ENCODE peak calls at places on chromosomes 6 and 20, in four cellular contexts. One of them, this sample, is unnamed.

GRCh38 chr20:3843490-3843889 is 3.1 kb upstream of the MAVS start:
- DNase-seq in fibroblast of lung: peak; percentile 91
- DNase-seq in Peyer's patch: no peak
- DNase-seq in left lung: no peak
- DNase-seq in this sample: no peak

GRCh38 chr20:44279228-44279627 is 31.8 kb downstream of the FITM2 start:
- DNase-seq in fibroblast of lung: peak; percentile 47
- DNase-seq in left lung: no peak
- DNase-seq in Peyer's patch: no peak
- DNase-seq in this sample: no peak

GRCh38 chr6:157492741-157493140 is 111.8 kb downstream of the ZDHHC14 start:
- DNase-seq in fibroblast of lung: no peak
- DNase-seq in Peyer's patch: no peak
- DNase-seq in left lung: no peak
- DNase-seq in this sample: no peak

GRCh38 chr6:9783567-9783966 is 631.3 kb downstream of the TFAP2A start:
- DNase-seq in left lung: no peak
- DNase-seq in Peyer's patch: no peak
- DNase-seq in fibroblast of lung: no peak
- DNase-seq in this sample: no peak

GRCh38 chr6:20746024-20746423 is 211.8 kb downstream of the CDKAL1 start:
- DNase-seq in fibroblast of lung: no peak
- DNase-seq in left lung: no peak
- DNase-seq in Peyer's patch: no peak
- DNase-seq in this sample: no peak

GRCh38 chr20:63539092-63539430 is 1.9 kb upstream of the PTK6 start:
- DNase-seq in Peyer's patch: no peak
- DNase-seq in fibroblast of lung: no peak
- DNase-seq in left lung: no peak
- DNase-seq in this sample: no peak

GRCh38 chr6:23410439-23410838 is 715.6 kb upstream of the NRSN1 start:
- DNase-seq in left lung: no peak
- DNase-seq in Peyer's patch: no peak
- DNase-seq in fibroblast of lung: no peak
- DNase-seq in this sample: no peak

GRCh38 chr20:59598625-59599310 is 5.6 kb upstream of the PHACTR3 start:
- DNase-seq in fibroblast of lung: no peak
- DNase-seq in left lung: no peak
- DNase-seq in Peyer's patch: no peak
- DNase-seq in this sample: no peak

GRCh38 chr6:150599199-150600002 is at the start of gene PLEKHG1:
- DNase-seq in fibroblast of lung: peak; percentile 38
- DNase-seq in Peyer's patch: peak; percentile 92
- DNase-seq in left lung: peak; percentile 70
- DNase-seq in this sample: peak; percentile 40

GRCh38 chr6:41673704-41674000 is 35.4 kb downstream of the MDFI start:
- DNase-seq in left lung: peak; percentile 28
- DNase-seq in fibroblast of lung: no peak
- DNase-seq in Peyer's patch: peak; percentile 41
- DNase-seq in this sample: no peak

GRCh38 chr6:150924808-150925654 is 59.5 kb downstream of the MTHFD1L start:
- DNase-seq in left lung: no peak
- DNase-seq in Peyer's patch: no peak
- DNase-seq in fibroblast of lung: no peak
- DNase-seq in this sample: no peak

GRCh38 chr6:151254451-151255081 is 14.8 kb downstream of the AKAP12 start:
- DNase-seq in fibroblast of lung: peak; percentile 35
- DNase-seq in left lung: no peak
- DNase-seq in Peyer's patch: no peak
- DNase-seq in this sample: no peak

GRCh38 chr20:58714923-58715708 is 22.5 kb downstream of the NPEPL1 start:
- DNase-seq in left lung: peak; percentile 21
- DNase-seq in Peyer's patch: no peak
- DNase-seq in fibroblast of lung: no peak
- DNase-seq in this sample: no peak

GRCh38 chr20:5776074-5776473 is 25.9 kb downstream of the SHLD1 start:
- DNase-seq in left lung: no peak
- DNase-seq in Peyer's patch: no peak
- DNase-seq in fibroblast of lung: no peak
- DNase-seq in this sample: no peak

GRCh38 chr6:118712955-118713354 is 61.6 kb upstream of the CEP85L start:
- DNase-seq in Peyer's patch: no peak
- DNase-seq in left lung: no peak
- DNase-seq in fibroblast of lung: peak; percentile 12
- DNase-seq in this sample: no peak

GRCh38 chr6:166959906-166960608 is 3.7 kb upstream of the RNASET2 start:
- DNase-seq in Peyer's patch: no peak
- DNase-seq in fibroblast of lung: no peak
- DNase-seq in left lung: no peak
- DNase-seq in this sample: no peak

GRCh38 chr6:48994811-48995210 is 468.2 kb downstream of the MMUT start:
- DNase-seq in left lung: no peak
- DNase-seq in fibroblast of lung: no peak
- DNase-seq in Peyer's patch: no peak
- DNase-seq in this sample: no peak

GRCh38 chr20:58708246-58708931 is 15.8 kb downstream of the NPEPL1 start:
- DNase-seq in left lung: peak; percentile 22
- DNase-seq in Peyer's patch: peak; percentile 45
- DNase-seq in fibroblast of lung: no peak
- DNase-seq in this sample: no peak

GRCh38 chr6:96675617-96676016 is 112.7 kb downstream of the FHL5 start:
- DNase-seq in left lung: no peak
- DNase-seq in Peyer's patch: no peak
- DNase-seq in fibroblast of lung: no peak
- DNase-seq in this sample: no peak

GRCh38 chr6:131023834-131024504 is 39.1 kb downstream of the EPB41L2 start:
- DNase-seq in Peyer's patch: no peak
- DNase-seq in fibroblast of lung: peak; percentile 85
- DNase-seq in left lung: no peak
- DNase-seq in this sample: no peak

GRCh38 chr6:17431581-17431980 is 38.2 kb downstream of the CAP2 start:
- DNase-seq in Peyer's patch: no peak
- DNase-seq in left lung: no peak
- DNase-seq in fibroblast of lung: peak; percentile 44
- DNase-seq in this sample: no peak

GRCh38 chr6:142313284-142313683 is 11.5 kb downstream of the ADGRG6 start:
- DNase-seq in Peyer's patch: no peak
- DNase-seq in left lung: no peak
- DNase-seq in fibroblast of lung: peak; percentile 78
- DNase-seq in this sample: no peak

GRCh38 chr20:9884666-9885065 is 45.8 kb upstream of the PAK5 start:
- DNase-seq in left lung: no peak
- DNase-seq in fibroblast of lung: no peak
- DNase-seq in Peyer's patch: no peak
- DNase-seq in this sample: no peak

GRCh38 chr6:156175971-156176421 is 601.2 kb upstream of the ARID1B start:
- DNase-seq in fibroblast of lung: no peak
- DNase-seq in left lung: no peak
- DNase-seq in Peyer's patch: peak; percentile 47
- DNase-seq in this sample: no peak

GRCh38 chr6:135104199-135104598 is 49.6 kb upstream of the HBS1L start:
- DNase-seq in Peyer's patch: no peak
- DNase-seq in left lung: no peak
- DNase-seq in fibroblast of lung: no peak
- DNase-seq in this sample: no peak
- H3K27ac ChIP-seq in Peyer's patch: no peak overlapping the region
- H3K27ac ChIP-seq in left lung: no peak overlapping the region
- H3K27ac ChIP-seq in fibroblast of lung: no peak overlapping the region
- H3K27ac ChIP-seq in this sample: peak overlapping the region; percentile 69

DNA sequence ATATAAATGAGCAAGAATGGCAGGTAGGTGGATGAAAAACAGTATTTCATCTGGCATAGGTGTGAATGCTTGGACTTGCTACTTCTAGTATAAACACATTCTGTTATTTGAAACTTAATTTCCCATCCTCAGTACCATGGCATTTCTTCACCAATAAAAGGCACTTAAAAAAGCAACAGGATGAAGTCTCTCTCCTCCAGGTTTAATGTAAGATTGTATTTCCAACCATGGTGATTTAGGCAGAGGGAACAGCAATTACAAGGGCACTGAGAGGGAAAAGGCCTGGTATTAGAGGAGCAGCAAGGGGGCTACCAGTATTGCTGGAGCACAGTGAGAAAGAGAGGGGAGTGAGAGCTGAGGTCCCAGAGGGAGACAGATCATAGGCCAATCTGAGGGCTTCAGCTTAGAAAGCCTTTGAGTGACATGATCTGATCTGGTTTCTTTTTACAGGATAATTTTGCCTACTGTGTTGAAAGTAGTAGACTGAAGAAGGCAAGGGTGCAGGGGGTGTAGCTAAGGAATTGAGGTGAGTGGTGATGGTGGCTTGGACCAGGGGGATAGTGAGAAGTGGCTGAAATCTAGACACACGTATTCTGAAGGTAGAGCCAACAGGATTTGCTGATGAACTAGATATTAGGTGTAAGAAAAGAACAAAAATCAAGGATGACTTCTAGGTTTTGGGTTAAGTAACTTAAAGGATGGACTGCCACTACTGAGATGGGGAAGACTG is 67.8 kb upstream of the SMIM29 start:
- DNase-seq in fibroblast of lung: no peak
- DNase-seq in Peyer's patch: no peak
- DNase-seq in left lung: no peak
- DNase-seq in this sample: no peak
- H3K27ac ChIP-seq in fibroblast of lung: no peak overlapping the region
- H3K27ac ChIP-seq in Peyer's patch: peak overlapping the region; percentile 55
- H3K27ac ChIP-seq in left lung: peak overlapping the region; percentile 73
- H3K27ac ChIP-seq in this sample: no peak overlapping the region

DNA sequence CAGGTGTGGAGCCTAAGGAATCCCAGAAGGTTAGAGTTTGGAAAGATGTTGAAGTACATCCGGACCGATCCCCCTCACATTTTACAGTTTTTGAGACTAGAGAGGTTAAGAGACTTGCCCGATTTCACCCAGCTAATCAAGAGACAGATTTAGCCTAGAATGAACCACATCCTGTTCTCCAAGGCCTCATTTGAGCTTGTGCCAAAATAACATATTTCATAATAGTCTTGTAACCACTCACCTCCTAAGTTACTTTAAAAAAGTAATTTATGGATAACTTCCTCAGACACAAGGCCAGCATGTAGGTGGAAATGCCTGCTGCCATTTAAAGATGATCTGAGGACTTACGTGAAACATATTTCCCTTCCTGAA is 39.8 kb upstream of the ARHGAP18 start:
- DNase-seq in fibroblast of lung: peak; percentile 89
- DNase-seq in Peyer's patch: no peak
- DNase-seq in left lung: no peak
- DNase-seq in this sample: no peak
- H3K27ac ChIP-seq in fibroblast of lung: peak overlapping the region; percentile 64
- H3K27ac ChIP-seq in Peyer's patch: peak overlapping the region; percentile 74
- H3K27ac ChIP-seq in left lung: peak overlapping the region; percentile 64
- H3K27ac ChIP-seq in this sample: peak overlapping the region; percentile 69

GRCh38 chr6:1280666-1281300 is 31.1 kb upstream of the FOXQ1 start:
- DNase-seq in left lung: no peak
- DNase-seq in Peyer's patch: no peak
- DNase-seq in fibroblast of lung: no peak
- DNase-seq in this sample: no peak

GRCh38 chr6:1278057-1278720 is 33.7 kb upstream of the FOXQ1 start:
- DNase-seq in fibroblast of lung: no peak
- DNase-seq in Peyer's patch: no peak
- DNase-seq in left lung: no peak
- DNase-seq in this sample: no peak

GRCh38 chr6:1281746-1282145 is 30.2 kb upstream of the FOXQ1 start:
- DNase-seq in Peyer's patch: no peak
- DNase-seq in left lung: no peak
- DNase-seq in fibroblast of lung: no peak
- DNase-seq in this sample: no peak

GRCh38 chr6:1283486-1283885 is 28.4 kb upstream of the FOXQ1 start:
- DNase-seq in left lung: no peak
- DNase-seq in Peyer's patch: no peak
- DNase-seq in fibroblast of lung: no peak
- DNase-seq in this sample: no peak

DNA sequence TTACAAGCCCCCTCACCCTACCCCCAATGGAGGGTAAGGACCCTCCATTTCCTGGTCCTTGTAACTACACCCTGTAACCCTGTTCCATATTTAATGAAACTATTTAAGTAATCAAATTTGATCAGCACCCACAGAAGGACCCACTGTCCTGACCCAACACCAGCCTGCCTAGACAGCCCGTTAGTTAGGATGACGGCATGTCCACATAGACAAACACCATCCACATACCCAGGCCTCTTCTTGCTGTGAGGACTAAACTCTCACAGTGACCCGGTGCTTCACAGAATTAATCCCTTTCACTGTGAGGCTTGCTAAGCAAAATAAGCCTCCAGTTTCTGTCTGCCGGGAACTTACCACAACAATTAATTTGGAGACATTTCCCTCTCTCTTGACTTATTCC is 32.8 kb upstream of the FOXQ1 start:
- DNase-seq in Peyer's patch: no peak
- DNase-seq in left lung: no peak
- DNase-seq in fibroblast of lung: no peak
- DNase-seq in this sample: no peak
- H3K27ac ChIP-seq in Peyer's patch: no peak overlapping the region
- H3K27ac ChIP-seq in left lung: no peak overlapping the region
- H3K27ac ChIP-seq in fibroblast of lung: no peak overlapping the region
- H3K27ac ChIP-seq in this sample: no peak overlapping the region

GRCh38 chr6:154402081-154402780 is 45.6 kb upstream of the IPCEF1 start:
- DNase-seq in left lung: no peak
- DNase-seq in fibroblast of lung: peak; percentile 53
- DNase-seq in Peyer's patch: no peak
- DNase-seq in this sample: no peak
- H3K27ac ChIP-seq in left lung: no peak overlapping the region
- H3K27ac ChIP-seq in fibroblast of lung: no peak overlapping the region
- H3K27ac ChIP-seq in Peyer's patch: no peak overlapping the region
- H3K27ac ChIP-seq in this sample: no peak overlapping the region

DNA sequence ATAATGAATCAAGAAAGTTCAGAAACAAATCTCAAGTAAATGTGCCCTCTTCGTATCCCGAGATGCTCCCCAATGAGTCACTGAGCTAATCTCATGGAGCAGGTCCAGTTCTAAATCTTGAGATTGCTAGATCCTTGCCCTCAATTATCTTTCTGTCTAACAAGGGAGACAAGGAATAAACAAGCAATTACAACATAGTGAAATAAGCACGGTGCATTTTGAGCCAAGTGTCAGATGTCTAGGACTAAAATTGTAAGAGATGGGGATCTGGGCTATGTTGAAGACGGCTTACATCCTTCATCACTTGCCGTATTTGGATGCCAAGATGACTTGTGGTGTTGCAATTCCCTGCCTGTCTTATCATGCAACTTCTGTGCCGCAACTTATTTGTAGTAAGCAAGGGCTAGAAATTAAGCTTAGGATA is 56.5 kb upstream of the ADGRF1 start:
- DNase-seq in Peyer's patch: no peak
- DNase-seq in fibroblast of lung: peak; percentile 89
- DNase-seq in left lung: no peak
- DNase-seq in this sample: no peak
- H3K27ac ChIP-seq in Peyer's patch: no peak overlapping the region
- H3K27ac ChIP-seq in fibroblast of lung: no peak overlapping the region
- H3K27ac ChIP-seq in left lung: no peak overlapping the region
- H3K27ac ChIP-seq in this sample: no peak overlapping the region

DNA sequence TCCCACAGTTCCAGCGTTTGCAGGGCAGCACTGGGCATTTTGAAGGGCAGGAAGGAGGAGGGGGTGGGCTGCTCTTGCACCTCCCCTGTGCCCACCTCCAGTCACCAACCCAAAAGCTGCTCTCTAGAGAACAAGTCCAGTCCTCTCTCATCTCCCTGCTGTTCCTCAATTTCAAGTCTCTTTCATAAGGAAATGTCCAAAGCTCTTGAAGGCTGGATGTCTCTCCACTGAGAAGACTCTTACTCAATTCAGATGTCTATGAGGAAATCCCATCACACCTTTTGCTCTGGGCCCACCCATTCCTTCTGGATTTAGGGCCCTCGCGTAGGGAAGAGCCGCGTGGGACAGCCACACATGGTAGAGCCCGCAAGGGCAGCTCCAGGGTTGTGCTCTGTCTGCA is 31.7 kb downstream of the WRNIP1 start:
- DNase-seq in fibroblast of lung: no peak
- DNase-seq in Peyer's patch: no peak
- DNase-seq in left lung: no peak
- DNase-seq in this sample: no peak
- H3K27ac ChIP-seq in fibroblast of lung: no peak overlapping the region
- H3K27ac ChIP-seq in Peyer's patch: no peak overlapping the region
- H3K27ac ChIP-seq in left lung: peak overlapping the region; percentile 89
- H3K27ac ChIP-seq in this sample: no peak overlapping the region